ENCODE peak calls at places on chromosomes 6 and 20, in ten cellular contexts. M is stimulated activated CD8-positive, alpha-beta memory T cell treated with anti-CD3 and anti-CD28 coated beads, Interleukin-2, amount 100 ng/mL, for 1 hour; R is GM10248; K is RPMI7951; U is kidney tubule cell; J is NCI-H774; B is tibial nerve; H is activated naive CD8-positive, alpha-beta T cell treated with anti-CD3 and anti-CD28 coated beads, Interleukin-2, amount 50 U/mL, for 24 hours; F is astrocyte of the cerebellum; X is A549. I is an unnamed sample.

GRCh38 chr6:3293271-3294155 is 34.8 kb downstream of the PSMG4 start:
- DNase-seq in M (no peak), R (no peak), K (no peak), U (no peak), J (no peak), B (no peak), H (no peak), F (no peak), X (no peak), I (no peak)

GRCh38 chr20:25269833-25270170 is 21.9 kb downstream of the PYGB start:
- DNase-seq in M (no peak), R (no peak), K (no peak), U (no peak), J (no peak), B (no peak), H (no peak), F (no peak), X (no peak), I (no peak)

GRCh38 chr6:170147832-170148708 is 142.8 kb downstream of the DLL1 start:
- DNase-seq in M (peak; percentile 45), R (peak; percentile 45), K (no peak), U (no peak), J (no peak), B (no peak), H (peak; percentile 71), F (no peak), X (no peak), I (peak; percentile 61)

GRCh38 chr6:106520711-106521367 is 108.5 kb downstream of the RTN4IP1 start:
- DNase-seq in M (peak; percentile 61), R (peak; percentile 71), K (peak; percentile 80), U (no peak), J (no peak), B (no peak), H (peak; percentile 74), F (no peak), X (no peak), I (peak; percentile 77)

GRCh38 chr6:137637161-137637560 is 143.0 kb upstream of the OLIG3 start:
- DNase-seq in M (no peak), R (no peak), K (peak; percentile 96), U (peak; percentile 97), J (no peak), B (peak; percentile 68), H (no peak), F (peak; percentile 100), X (peak; percentile 35), I (peak; percentile 59)

GRCh38 chr20:1309439-1309847 is 19.5 kb downstream of the SDCBP2 start:
- DNase-seq in M (no peak), R (no peak), K (no peak), U (no peak), J (no peak), B (no peak), H (no peak), F (no peak), X (no peak), I (no peak)

GRCh38 chr6:132684998-132685397 is 26.0 kb upstream of the TAAR1 start:
- DNase-seq in M (no peak), R (no peak), K (no peak), U (peak; percentile 13), J (no peak), B (no peak), H (no peak), F (no peak), X (no peak), I (no peak)

GRCh38 chr6:52065621-52066020 is 21.8 kb downstream of the PKHD1 start:
- DNase-seq in M (no peak), R (no peak), K (peak; percentile 35), U (peak; percentile 93), J (no peak), B (no peak), H (no peak), F (no peak), X (no peak), I (no peak)

GRCh38 chr6:113732384-113732966 is 124.7 kb upstream of the MARCKS start:
- DNase-seq in M (no peak), R (no peak), K (peak; percentile 54), U (no peak), J (peak; percentile 81), B (peak; percentile 75), H (no peak), F (no peak), X (no peak), I (no peak)

GRCh38 chr6:66435321-66435720 is 728.3 kb upstream of the EYS start:
- DNase-seq in M (no peak), R (no peak), K (no peak), U (no peak), J (no peak), B (no peak), H (no peak), F (no peak), X (no peak), I (no peak)

GRCh38 chr6:1817033-1817761 is 207.5 kb downstream of the FOXC1 start:
- DNase-seq in M (no peak), R (no peak), K (peak; percentile 31), U (no peak), J (no peak), B (no peak), H (no peak), F (peak; percentile 68), X (no peak), I (no peak)

GRCh38 chr20:10716855-10717254 is 43.1 kb upstream of the JAG1 start:
- DNase-seq in M (no peak), R (no peak), K (no peak), U (no peak), J (no peak), B (no peak), H (no peak), F (no peak), X (peak; percentile 87), I (no peak)

GRCh38 chr20:46199198-46199597 is 81.1 kb downstream of the CD40 start:
- DNase-seq in M (no peak), R (no peak), K (no peak), U (no peak), J (no peak), B (no peak), H (peak; percentile 8), F (no peak), X (peak; percentile 31), I (no peak)

GRCh38 chr6:51098801-51099200 is 280.1 kb downstream of the TFAP2B start:
- DNase-seq in M (no peak), R (no peak), K (no peak), U (peak; percentile 74), J (no peak), B (no peak), H (no peak), F (no peak), X (no peak), I (no peak)

GRCh38 chr6:135179920-135180457 is 1.1 kb upstream of the MYB start:
- DNase-seq in M (no peak), R (peak; percentile 24), K (no peak), U (no peak), J (no peak), B (no peak), H (no peak), F (no peak), X (no peak), I (no peak)

GRCh38 chr20:62286493-62287064 is 16.2 kb upstream of the ADRM1 start:
- DNase-seq in M (no peak), R (no peak), K (no peak), U (no peak), J (no peak), B (no peak), H (no peak), F (no peak), X (no peak), I (no peak)

GRCh38 chr6:163113358-163113962 is 301.1 kb upstream of the QKI start:
- DNase-seq in M (no peak), R (no peak), K (no peak), U (no peak), J (no peak), B (no peak), H (no peak), F (no peak), X (no peak), I (no peak)